ENCODE peak calls at places on chromosomes 11 and 22, in four cellular contexts. E is stimulated activated CD8-positive, alpha-beta memory T cell treated with anti-CD3 and anti-CD28 coated beads, Interleukin-7, amount 100 ng/mL, for 1 hour; J is CD4-positive, CD25-positive, alpha-beta regulatory T cell; C is tibial artery. D is an unnamed sample.
A peak's percentile ranks its signal among the peaks of the same experiment; 100 is the strongest.

GRCh38 chr11:1230456-1231395 is 7.9 kb downstream of the MUC5B start:
- DNase-seq in E (no peak), J (no peak), C (no peak), D (no peak)

GRCh38 chr22:29080061-29080975 is 7.5 kb downstream of the KREMEN1 start:
- DNase-seq in C (peak; percentile 56), J (no peak), E (no peak), D (no peak)

GRCh38 chr22:36398602-36399472 is 11.1 kb upstream of the MYH9 start:
- DNase-seq in J (no peak), E (no peak), C (no peak), D (no peak)

GRCh38 chr11:120708511-120709183 is 197.1 kb downstream of the GRIK4 start:
- DNase-seq in J (no peak), E (no peak), C (no peak), D (no peak)

GRCh38 chr11:64765841-64766682 is 6.3 kb upstream of the PYGM start:
- DNase-seq in E (no peak), C (peak; percentile 20), J (no peak), D (no peak)

GRCh38 chr11:44637477-44637876 is 72.0 kb downstream of the CD82 start:
- DNase-seq in C (no peak), J (no peak), E (no peak), D (no peak)

GRCh38 chr22:20131856-20132685 is 467 bp downstream of the ZDHHC8 start:
- DNase-seq in E (no peak), J (peak; percentile 28), C (no peak), D (peak; percentile 80)

GRCh38 chr11:78586452-78587046 is 11.9 kb upstream of the NARS2 start:
- DNase-seq in E (no peak), C (no peak), J (peak; percentile 54), D (no peak)

GRCh38 chr11:66315921-66316811 is 678 bp downstream of the CD248 start:
- DNase-seq in E (no peak), C (no peak), J (no peak), D (no peak)